ENCODE peak calls at places on chromosomes 5 and 9, in nine cellular contexts. N, R, T, V, F, S, P, Q and D are unnamed samples.

GRCh38 chr5:17219006-17219422 is 1.6 kb downstream of the BASP1 start:
- DNase-seq in N (peak), R (peak), T (no peak), V (no peak), F (peak), S (no peak), P (peak), Q (no peak), D (no peak)

GRCh38 chr9:33297455-33297854 is 7.1 kb downstream of the NFX1 start:
- DNase-seq in N (no peak), R (no peak), T (no peak), V (no peak), F (no peak), S (no peak), P (no peak), Q (no peak), D (peak)

GRCh38 chr9:135809166-135809565 is 98.2 kb downstream of the CAMSAP1 start:
- DNase-seq in N (peak), R (no peak), T (peak), V (peak), F (no peak), S (no peak), P (no peak), Q (peak), D (no peak)

GRCh38 chr5:43037929-43038510 is 2.1 kb downstream of the ANXA2R start:
- DNase-seq in N (peak), R (no peak), T (no peak), V (no peak), F (no peak), S (no peak), P (no peak), Q (peak), D (no peak)

GRCh38 chr9:113462781-113463286 is 693 bp upstream of the RGS3 start:
- DNase-seq in N (no peak), R (no peak), T (no peak), V (no peak), F (no peak), S (no peak), P (no peak), Q (no peak), D (no peak)

GRCh38 chr5:138698713-138699112 is 54.5 kb upstream of the CTNNA1 start:
- DNase-seq in N (no peak), R (no peak), T (no peak), V (no peak), F (no peak), S (no peak), P (no peak), Q (no peak), D (no peak)

GRCh38 chr9:126675147-126675467 is 61.4 kb downstream of the LMX1B start:
- DNase-seq in N (no peak), R (no peak), T (no peak), V (no peak), F (no peak), S (no peak), P (no peak), Q (no peak), D (no peak)

GRCh38 chr5:145237843-145238242 is 597.3 kb downstream of the PRELID2 start:
- DNase-seq in N (peak), R (peak), T (no peak), V (peak), F (peak), S (no peak), P (peak), Q (peak), D (no peak)

GRCh38 chr9:125889524-125890473 is 142.6 kb downstream of the PBX3 start:
- DNase-seq in N (peak), R (peak), T (no peak), V (no peak), F (peak), S (no peak), P (peak), Q (peak), D (peak)

GRCh38 chr5:89441965-89442364 is 559.0 kb upstream of the MEF2C start:
- DNase-seq in N (no peak), R (no peak), T (no peak), V (no peak), F (no peak), S (no peak), P (no peak), Q (no peak), D (no peak)

GRCh38 chr5:170475269-170476000 is 28.4 kb upstream of the KCNIP1 start:
- DNase-seq in N (peak), R (no peak), T (no peak), V (no peak), F (no peak), S (no peak), P (no peak), Q (peak), D (no peak)

GRCh38 chr5:180862645-180863044 is 1.6 kb upstream of the ZFP62 start:
- DNase-seq in N (no peak), R (no peak), T (no peak), V (no peak), F (peak), S (no peak), P (peak), Q (no peak), D (no peak)

GRCh38 chr9:93252781-93253530 is 69.0 kb downstream of the WNK2 start:
- DNase-seq in N (no peak), R (no peak), T (no peak), V (no peak), F (no peak), S (peak), P (no peak), Q (no peak), D (peak)

GRCh38 chr5:53246042-53246836 is 136.7 kb upstream of the MOCS2 start:
- DNase-seq in N (peak), R (no peak), T (no peak), V (peak), F (no peak), S (no peak), P (no peak), Q (peak), D (no peak)

GRCh38 chr5:1437452-1437851 is 7.8 kb downstream of the SLC6A3 start:
- DNase-seq in N (peak), R (no peak), T (no peak), V (no peak), F (peak), S (no peak), P (no peak), Q (peak), D (no peak)

GRCh38 chr5:73304381-73304780 is 131.4 kb downstream of the TMEM174 start:
- DNase-seq in N (no peak), R (no peak), T (no peak), V (no peak), F (no peak), S (no peak), P (no peak), Q (no peak), D (no peak)

GRCh38 chr5:150058480-150059126 is 27.8 kb downstream of the CSF1R start:
- DNase-seq in N (peak), R (no peak), T (no peak), V (no peak), F (no peak), S (no peak), P (no peak), Q (peak), D (peak)

GRCh38 chr9:79312686-79313421 is 258.9 kb upstream of the TLE4 start:
- DNase-seq in N (no peak), R (no peak), T (no peak), V (no peak), F (peak), S (no peak), P (peak), Q (no peak), D (no peak)

GRCh38 chr5:127307868-127308267 is 17.3 kb downstream of the MEGF10 start:
- DNase-seq in N (no peak), R (no peak), T (no peak), V (no peak), F (no peak), S (no peak), P (no peak), Q (no peak), D (no peak)

GRCh38 chr9:124238546-124239140 is 19.1 kb upstream of the NEK6 start:
- DNase-seq in N (no peak), R (no peak), T (peak), V (no peak), F (no peak), S (peak), P (no peak), Q (no peak), D (no peak)

GRCh38 chr5:133091034-133091433 is 39.2 kb downstream of the HSPA4 start:
- DNase-seq in N (no peak), R (no peak), T (no peak), V (no peak), F (no peak), S (no peak), P (no peak), Q (no peak), D (no peak)

GRCh38 chr5:164753434-164753833 is 1248.0 kb downstream of the MAT2B start:
- DNase-seq in N (no peak), R (no peak), T (no peak), V (no peak), F (no peak), S (no peak), P (no peak), Q (no peak), D (no peak)

GRCh38 chr9:3277200-3277599 is 248.6 kb downstream of the RFX3 start:
- DNase-seq in N (no peak), R (no peak), T (no peak), V (no peak), F (no peak), S (no peak), P (no peak), Q (no peak), D (no peak)

GRCh38 chr9:21096172-21096900 is 18.6 kb upstream of the IFNB1 start:
- DNase-seq in N (peak), R (no peak), T (no peak), V (peak), F (no peak), S (no peak), P (no peak), Q (peak), D (no peak)

GRCh38 chr5:139389701-139390638 is at the start of gene MZB1:
- DNase-seq in N (no peak), R (no peak), T (no peak), V (no peak), F (no peak), S (peak), P (no peak), Q (no peak), D (no peak)

GRCh38 chr5:180353226-180353962 is at the start of gene GFPT2:
- DNase-seq in N (peak), R (peak), T (peak), V (no peak), F (peak), S (no peak), P (peak), Q (peak), D (no peak)

GRCh38 chr9:133477992-133478850 is 678 bp downstream of the SLC2A6 start:
- DNase-seq in N (peak), R (peak), T (no peak), V (no peak), F (no peak), S (peak), P (no peak), Q (peak), D (no peak)

GRCh38 chr9:128008171-128008570 is 27.4 kb upstream of the EEIG1 start:
- DNase-seq in N (no peak), R (no peak), T (no peak), V (no peak), F (no peak), S (no peak), P (no peak), Q (no peak), D (no peak)

GRCh38 chr5:16135003-16135402 is 44.6 kb downstream of the MARCHF11 start:
- DNase-seq in N (no peak), R (no peak), T (no peak), V (no peak), F (no peak), S (no peak), P (no peak), Q (no peak), D (no peak)

GRCh38 chr5:155434267-155434666 is 420.7 kb downstream of the KIF4B start:
- DNase-seq in N (no peak), R (no peak), T (no peak), V (no peak), F (no peak), S (no peak), P (no peak), Q (no peak), D (no peak)

GRCh38 chr5:171629221-171630005 is 156.2 kb upstream of the SMIM23 start:
- DNase-seq in N (peak), R (no peak), T (no peak), V (no peak), F (no peak), S (no peak), P (no peak), Q (peak), D (no peak)
- TF ChIP-seq CTCF in N (peak), R (no peak), T (no peak), V (peak), F (no peak), S (no peak), P (peak), Q (peak), D (no peak)

GRCh38 chr5:135869151-135869737 is 26.4 kb downstream of the IL9 start:
- DNase-seq in N (no peak), R (no peak), T (no peak), V (no peak), F (no peak), S (no peak), P (no peak), Q (no peak), D (no peak)

GRCh38 chr5:135868681-135869080 is 27.0 kb downstream of the IL9 start:
- DNase-seq in N (no peak), R (no peak), T (no peak), V (no peak), F (no peak), S (no peak), P (no peak), Q (no peak), D (no peak)

GRCh38 chr5:135873831-135874230 is 21.8 kb downstream of the IL9 start:
- DNase-seq in N (no peak), R (no peak), T (no peak), V (no peak), F (no peak), S (no peak), P (no peak), Q (no peak), D (no peak)

GRCh38 chr5:135869935-135870334 is 25.7 kb downstream of the IL9 start:
- DNase-seq in N (no peak), R (no peak), T (no peak), V (no peak), F (no peak), S (no peak), P (no peak), Q (no peak), D (no peak)

DNA sequence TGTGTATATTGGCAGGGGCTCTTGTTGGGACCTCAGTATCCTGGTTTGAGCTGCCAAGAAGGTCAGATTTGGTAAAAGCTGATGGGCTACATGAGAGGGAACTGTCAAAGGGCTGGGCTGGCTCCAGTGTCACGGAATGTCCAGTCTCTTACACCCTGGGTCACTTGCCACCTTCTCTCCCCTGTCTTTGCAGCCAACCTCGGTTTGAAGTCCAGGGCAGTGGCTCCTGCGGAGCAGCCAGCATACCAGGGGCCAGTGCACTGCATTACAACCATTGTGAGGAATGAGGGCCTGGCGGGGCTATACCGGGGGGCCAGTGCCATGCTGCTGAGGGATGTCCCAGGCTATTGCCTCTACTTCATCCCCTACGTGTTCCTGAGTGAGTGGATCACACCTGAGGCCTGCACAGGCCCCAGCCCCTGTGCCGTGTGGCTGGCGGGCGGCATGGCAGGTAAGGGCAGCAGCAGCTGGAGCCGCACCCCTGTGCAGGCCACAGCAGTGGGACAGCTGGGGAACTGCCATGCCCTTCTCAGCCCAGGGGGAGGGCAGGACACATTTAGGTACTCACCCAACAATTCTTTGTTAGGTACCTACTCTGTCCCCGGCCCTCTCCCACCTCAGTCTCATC is 24.3 kb downstream of the IL9 start:
- DNase-seq in N (no peak), R (no peak), T (no peak), V (no peak), F (no peak), S (no peak), P (no peak), Q (no peak), D (no peak)
- TF ChIP-seq CTCF in N (no peak), R (no peak), T (no peak), V (no peak), F (no peak), S (no peak), P (no peak), Q (no peak), D (no peak)

GRCh38 chr9:130478152-130478551 is 33.4 kb downstream of the ASS1 start:
- DNase-seq in N (no peak), R (no peak), T (no peak), V (no peak), F (no peak), S (no peak), P (no peak), Q (no peak), D (no peak)

GRCh38 chr9:130479587-130479986 is 34.8 kb downstream of the ASS1 start:
- DNase-seq in N (no peak), R (no peak), T (no peak), V (no peak), F (no peak), S (no peak), P (no peak), Q (no peak), D (no peak)

GRCh38 chr9:130482463-130482862 is 37.7 kb downstream of the ASS1 start:
- DNase-seq in N (no peak), R (no peak), T (no peak), V (no peak), F (no peak), S (no peak), P (no peak), Q (no peak), D (no peak)

GRCh38 chr9:130478731-130479575 is 34.2 kb downstream of the ASS1 start:
- DNase-seq in N (no peak), R (peak), T (no peak), V (no peak), F (no peak), S (no peak), P (no peak), Q (no peak), D (no peak)

DNA sequence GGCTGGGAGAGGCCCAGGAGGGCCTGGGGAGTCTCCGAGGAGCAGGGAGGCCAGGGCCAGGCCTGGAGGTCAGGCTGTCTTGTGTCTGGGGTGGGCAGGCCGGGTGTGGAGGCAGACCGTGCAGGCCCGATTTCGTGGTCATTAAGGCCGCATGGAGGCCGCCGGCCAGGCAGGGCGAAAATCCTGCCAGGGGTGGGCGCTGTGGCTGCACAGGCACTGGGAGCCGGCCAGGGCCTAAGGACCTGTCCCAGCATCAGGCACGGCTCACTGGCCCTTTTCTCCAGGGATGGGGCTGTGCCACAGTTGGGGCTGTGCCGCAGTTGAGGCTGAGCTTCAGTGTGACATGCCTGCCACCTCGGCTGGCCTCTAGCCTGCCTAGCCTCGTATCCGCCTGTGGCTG is 35.9 kb downstream of the ASS1 start:
- DNase-seq in N (no peak), R (peak), T (no peak), V (no peak), F (peak), S (no peak), P (peak), Q (no peak), D (no peak)
- TF ChIP-seq CTCF in N (no peak), R (peak), T (no peak), V (no peak), F (peak), S (peak), P (peak), Q (no peak), D (no peak)

GRCh38 chr5:97726106-97726505 is 543.1 kb upstream of the RIOK2 start:
- DNase-seq in N (no peak), R (no peak), T (no peak), V (no peak), F (no peak), S (no peak), P (no peak), Q (peak), D (no peak)
- TF ChIP-seq CTCF in N (peak), R (no peak), T (no peak), V (no peak), F (no peak), S (peak), P (peak), Q (peak), D (no peak)

GRCh38 chr5:6197427-6197826 is 180.9 kb downstream of the MED10 start:
- DNase-seq in N (no peak), R (no peak), T (no peak), V (no peak), F (no peak), S (no peak), P (no peak), Q (no peak), D (no peak)
- TF ChIP-seq CTCF in N (no peak), R (no peak), T (no peak), V (no peak), F (no peak), S (no peak), P (no peak), Q (no peak), D (no peak)